ENCODE peak calls at places on chromosomes 12 and 14, in seven cellular contexts. Y is DND-41, F is GM23248, K is fibroblast of lung, P is endothelial cell of umbilical vein, W is keratinocyte, Q is neural progenitor cell. V is an unnamed sample.
A peak's percentile ranks its signal among the peaks of the same experiment; 100 is the strongest.

GRCh38 chr12:102322254-102322653 is 124.6 kb upstream of the PMCH start:
- DNase-seq in F (no peak), Y (no peak), Q (no peak), P (no peak), W (no peak), K (no peak), V (no peak)

GRCh38 chr12:63935361-63935760 is 90.9 kb downstream of the SRGAP1 start:
- DNase-seq in K (no peak), F (peak; percentile 45), W (no peak), Q (no peak), P (peak; percentile 59), Y (no peak), V (no peak)

GRCh38 chr14:100907240-100907639 is 3.7 kb upstream of the RTL1 start:
- DNase-seq in W (no peak), K (no peak), P (no peak), Y (no peak), Q (no peak), F (no peak), V (no peak)

GRCh38 chr12:10501031-10501430 is 4.7 kb upstream of the EIF2S3B start:
- DNase-seq in K (peak; percentile 44), W (no peak), Y (no peak), F (peak; percentile 27), Q (no peak), P (peak; percentile 4), V (no peak)

GRCh38 chr14:50003213-50004021 is 110.5 kb downstream of the ARF6 start:
- DNase-seq in Y (peak; percentile 57), W (no peak), P (peak; percentile 31), F (peak; percentile 88), Q (peak; percentile 47), K (peak; percentile 59), V (peak; percentile 80)

GRCh38 chr14:76056128-76056527 is 70.6 kb downstream of the IFT43 start:
- DNase-seq in Y (peak; percentile 12), W (no peak), P (no peak), F (peak; percentile 41), Q (no peak), K (peak; percentile 6), V (no peak)

GRCh38 chr12:65449400-65449799 is 170.9 kb downstream of the MSRB3 start:
- DNase-seq in P (no peak), Q (no peak), Y (no peak), F (peak; percentile 67), W (no peak), K (peak; percentile 43), V (no peak)

GRCh38 chr12:128815779-128816642 is 7.7 kb downstream of the SLC15A4 start:
- DNase-seq in W (no peak), Q (no peak), F (peak; percentile 30), K (no peak), P (no peak), Y (no peak), V (no peak)

GRCh38 chr12:56267443-56268071 is 815 bp downstream of the COQ10A start:
- DNase-seq in Q (peak; percentile 57), P (no peak), Y (no peak), W (no peak), K (no peak), F (peak; percentile 7), V (no peak)

GRCh38 chr12:102388469-102388868 is 91.9 kb downstream of the IGF1 start:
- DNase-seq in K (peak; percentile 55), W (no peak), P (no peak), Y (no peak), F (peak; percentile 2), Q (no peak), V (no peak)

GRCh38 chr12:64826234-64826633 is 1.8 kb downstream of the TBC1D30 start:
- DNase-seq in K (peak; percentile 60), Q (peak; percentile 90), Y (no peak), F (peak; percentile 61), P (peak; percentile 71), W (no peak), V (no peak)

GRCh38 chr12:50230217-50230616 is 53.1 kb downstream of the LIMA1 start:
- DNase-seq in K (no peak), Y (no peak), Q (no peak), P (no peak), W (no peak), F (no peak), V (no peak)

GRCh38 chr12:50231346-50231745 is 52.0 kb downstream of the LIMA1 start:
- DNase-seq in K (no peak), Y (no peak), Q (no peak), F (no peak), P (no peak), W (no peak), V (no peak)

GRCh38 chr12:50232206-50232605 is 51.1 kb downstream of the LIMA1 start:
- DNase-seq in P (no peak), Q (no peak), Y (no peak), F (no peak), W (no peak), K (no peak), V (no peak)

GRCh38 chr12:50234347-50234746 is 49.0 kb downstream of the LIMA1 start:
- DNase-seq in Q (no peak), W (no peak), Y (no peak), P (no peak), F (peak; percentile 42), K (no peak), V (peak; percentile 68)

GRCh38 chr12:50232771-50233209 is 50.5 kb downstream of the LIMA1 start:
- DNase-seq in F (no peak), K (no peak), W (no peak), P (peak; percentile 70), Y (no peak), Q (no peak), V (no peak)
- H3K4me2 ChIP-seq in F (no peak overlapping the region), K (no peak overlapping the region), W (no peak overlapping the region), P (peak overlapping the region; percentile 39), Y (no peak overlapping the region), Q (no peak overlapping the region), V (no peak overlapping the region)

DNA sequence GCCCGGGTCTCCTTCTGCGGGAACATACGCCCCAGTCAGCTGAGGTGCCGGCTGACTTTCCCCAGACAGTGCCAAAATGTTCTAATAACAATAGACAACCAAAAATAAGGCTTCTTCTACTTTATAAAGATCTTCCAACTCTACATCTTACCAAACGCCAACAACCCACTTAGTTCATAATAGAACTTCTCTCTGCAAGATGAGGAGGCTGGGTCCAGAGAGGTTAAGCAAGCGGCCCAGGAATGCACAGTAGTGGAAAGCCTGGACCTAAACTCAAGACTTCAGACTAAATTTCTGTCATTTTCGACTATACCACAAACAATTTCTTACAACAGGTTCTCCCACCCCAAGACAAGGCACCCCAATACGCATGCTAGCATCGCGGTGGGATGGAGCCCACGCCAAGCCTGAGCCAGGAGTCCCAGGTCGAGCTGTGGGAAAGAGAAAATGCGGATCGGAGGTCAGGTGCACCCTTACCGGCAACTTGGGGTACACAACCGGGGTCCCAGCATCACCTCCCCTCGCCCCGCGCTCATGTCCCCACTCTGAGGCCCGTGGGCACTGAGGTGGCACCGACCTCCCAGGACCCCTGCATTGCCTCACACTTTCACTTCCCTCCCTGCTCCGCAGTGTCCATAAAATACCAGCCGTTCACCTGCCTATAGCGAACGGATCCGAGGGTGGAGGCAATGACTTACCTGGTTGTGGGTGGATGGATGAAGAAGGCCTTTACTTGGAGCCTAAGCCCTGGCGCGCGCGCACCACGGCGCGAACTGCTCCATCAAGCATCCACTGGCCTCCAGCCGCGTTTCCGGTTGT is 42.1 kb upstream of the TBX5 start:
- DNase-seq in W (no peak), F (no peak), Q (no peak), P (no peak), K (no peak), Y (no peak), V (no peak)
- TF ChIP-seq EZH2 in W (peak; percentile 75), F (no peak), Q (no peak), P (no peak), K (no peak), Y (no peak), V (no peak)

DNA sequence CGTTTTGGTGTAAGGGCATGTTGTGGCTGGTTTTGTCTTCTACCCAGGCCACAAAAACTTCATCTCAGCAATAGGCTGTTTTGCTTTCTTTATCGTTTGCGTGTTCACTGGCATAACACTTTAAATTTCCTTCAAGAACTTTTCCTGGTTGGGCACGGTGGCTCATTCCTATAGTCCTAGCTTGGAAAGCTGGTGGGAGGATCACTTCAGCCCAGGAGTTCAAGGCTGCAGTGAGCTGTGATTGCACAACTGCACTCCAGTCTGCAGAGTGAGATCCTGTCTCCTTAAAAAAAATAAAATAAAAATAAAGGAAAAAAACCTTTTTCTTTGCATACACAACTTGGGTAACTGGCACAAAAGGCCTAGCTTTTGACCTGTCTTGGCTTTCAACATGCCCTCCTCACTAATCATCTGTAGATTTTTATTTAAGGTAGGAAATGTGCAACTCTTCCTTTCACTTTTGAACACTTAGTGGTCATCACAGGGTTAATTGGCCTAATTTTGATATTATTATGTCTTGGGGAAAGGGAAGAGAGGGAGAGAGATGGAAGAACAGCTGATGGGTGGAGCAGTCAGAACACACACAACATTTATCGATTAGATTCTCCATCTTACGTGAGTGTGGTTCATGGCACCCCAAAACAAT is 78.9 kb upstream of the PSMA6 start:
- DNase-seq in F (no peak), P (no peak), W (no peak), Y (no peak), Q (no peak), K (no peak), V (no peak)
- H3K27ac ChIP-seq in F (no peak overlapping the region), P (no peak overlapping the region), W (peak overlapping the region; percentile 87), Y (no peak overlapping the region), Q (no peak overlapping the region), K (no peak overlapping the region), V (no peak overlapping the region)

GRCh38 chr12:15220451-15220850 is 766 bp downstream of the RERG start:
- DNase-seq in Q (no peak), Y (no peak), P (no peak), F (no peak), K (no peak), W (no peak), V (no peak)
- H3K4me2 ChIP-seq in Q (peak overlapping the region; percentile 80), Y (no peak overlapping the region), P (no peak overlapping the region), F (no peak overlapping the region), K (no peak overlapping the region), W (no peak overlapping the region), V (peak overlapping the region; percentile 70)

DNA sequence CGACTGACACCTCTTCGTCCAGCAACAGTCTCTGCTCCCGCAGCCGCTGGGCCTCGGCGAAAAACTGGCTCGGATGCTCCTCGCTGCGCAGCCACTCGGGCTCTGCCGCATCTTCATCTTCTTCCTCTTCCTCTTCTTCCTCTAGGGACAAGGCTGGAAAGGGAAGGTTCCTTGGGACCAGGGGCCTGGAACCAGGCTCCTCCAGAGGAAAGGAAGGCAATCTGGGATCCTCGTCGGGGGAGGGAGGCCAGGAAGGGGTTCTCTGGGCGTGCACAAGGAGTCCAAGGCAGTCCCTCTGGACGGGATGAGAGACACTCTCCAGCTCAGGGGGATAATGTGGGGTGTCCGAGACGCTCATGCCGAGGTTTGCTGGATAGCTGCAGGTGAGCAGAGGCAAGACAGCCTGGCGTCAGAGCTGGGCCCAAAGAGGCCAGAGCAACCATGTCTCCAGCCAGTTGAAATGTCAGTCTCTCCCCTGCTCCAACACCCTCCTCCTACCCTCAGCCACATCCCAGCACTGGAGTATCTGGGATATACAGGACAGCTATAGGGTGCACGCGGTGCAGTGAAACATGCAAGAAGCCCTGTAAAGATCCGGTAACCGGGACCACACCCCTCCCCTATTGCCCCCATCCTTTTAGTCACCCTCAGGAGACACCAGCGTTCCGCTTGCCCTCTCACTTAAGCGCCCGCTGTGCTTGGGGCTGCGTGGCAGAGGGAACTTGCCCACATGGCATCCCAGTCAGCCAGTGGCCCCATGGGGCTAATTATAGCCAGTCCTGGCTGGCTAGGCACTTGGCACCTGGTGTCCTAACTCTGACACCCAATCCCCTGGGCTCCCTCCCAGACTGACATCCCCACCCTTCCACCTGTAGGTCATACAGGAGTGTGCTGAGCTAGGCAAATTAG is at the start of gene KLHL33:
- DNase-seq in F (no peak), Q (no peak), P (no peak), W (no peak), Y (no peak), K (no peak), V (no peak)
- TF ChIP-seq EZH2 in F (no peak), Q (no peak), P (no peak), W (no peak), Y (no peak), K (no peak), V (no peak)

V was measured in PC-9.